ENCODE peak calls at places on chromosomes 16 and 17, in eight cellular contexts. P is GM23338, Y is vagina, F is stomach, O is HCT116, V is breast epithelium, L is esophagus muscularis mucosa, Z is transverse colon. A is an unnamed sample.

GRCh38 chr17:68863091-68863652 is 92.0 kb downstream of the ABCA8 start:
- DNase-seq in V (no peak), Z (no peak), L (no peak), Y (no peak), P (no peak), F (no peak), O (no peak), A (no peak)

GRCh38 chr17:55416470-55417052 is 5.1 kb downstream of the MMD start:
- DNase-seq in P (no peak), Z (no peak), L (no peak), Y (no peak), O (no peak), V (no peak), F (no peak), A (no peak)

GRCh38 chr17:20944014-20944905 is 98.6 kb downstream of the USP22 start:
- DNase-seq in Z (peak; percentile 68), O (peak; percentile 36), F (peak; percentile 86), V (peak; percentile 57), P (peak; percentile 87), L (no peak), Y (no peak), A (no peak)

GRCh38 chr16:56824335-56824734 is 40.7 kb upstream of the SLC12A3 start:
- DNase-seq in O (no peak), L (no peak), F (peak; percentile 29), Y (no peak), V (no peak), P (peak; percentile 23), Z (peak; percentile 69), A (no peak)

GRCh38 chr17:81348097-81349055 is 46.9 kb upstream of the BAHCC1 start:
- DNase-seq in P (no peak), F (peak; percentile 84), L (no peak), V (no peak), Y (no peak), Z (peak; percentile 73), O (no peak), A (no peak)

GRCh38 chr17:10107320-10108165 is 90.9 kb downstream of the GAS7 start:
- DNase-seq in Y (no peak), F (no peak), L (no peak), V (no peak), O (no peak), Z (no peak), P (no peak), A (no peak)

GRCh38 chr17:40309938-40310510 is 1.0 kb downstream of the RARA start:
- DNase-seq in F (no peak), V (peak; percentile 2), L (no peak), P (no peak), O (no peak), Y (no peak), Z (no peak), A (no peak)

GRCh38 chr17:27354491-27355081 is 60.7 kb downstream of the WSB1 start:
- DNase-seq in F (no peak), P (no peak), Z (no peak), Y (no peak), V (no peak), O (no peak), L (no peak), A (no peak)

GRCh38 chr17:55820675-55821074 is 69.8 kb downstream of the PCTP start:
- DNase-seq in O (no peak), Z (no peak), V (no peak), Y (no peak), P (no peak), L (no peak), F (no peak), A (no peak)

GRCh38 chr16:56936491-56936890 is 4.5 kb downstream of the HERPUD1 start:
- DNase-seq in P (no peak), L (no peak), V (no peak), Y (no peak), O (no peak), Z (no peak), F (no peak), A (no peak)

DNA sequence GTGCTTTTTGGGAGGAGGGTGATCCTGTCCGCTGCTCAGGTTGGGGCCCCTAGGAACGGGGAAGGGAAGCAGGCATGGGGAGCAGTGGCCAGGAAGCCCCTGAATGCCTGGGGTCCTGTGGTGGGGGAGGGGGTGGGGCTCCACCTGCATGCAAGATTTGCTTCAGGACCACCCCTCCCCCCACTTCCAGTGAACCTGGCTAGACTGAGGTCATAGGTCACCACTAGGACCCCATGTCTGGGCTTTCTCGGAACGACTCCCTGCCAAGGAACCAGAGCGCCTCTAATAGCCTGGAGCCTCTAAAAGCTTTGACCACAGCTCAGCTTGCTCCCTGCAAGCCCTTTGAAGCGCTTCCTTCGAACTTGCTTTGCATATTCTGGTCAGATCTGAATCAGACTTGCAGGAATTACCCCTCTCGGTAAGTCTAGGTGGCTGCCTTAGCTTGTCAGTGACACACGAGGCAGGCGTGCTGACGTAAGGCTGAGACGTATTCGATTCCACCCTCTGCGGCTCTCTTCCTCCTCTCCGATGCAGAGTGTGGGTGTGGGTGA is 3.6 kb downstream of the SOCS3 start:
- DNase-seq in V (no peak), L (no peak), Z (peak; percentile 81), P (peak; percentile 94), F (peak; percentile 54), O (no peak), Y (no peak), A (peak; percentile 84)
- TF ChIP-seq POLR2AphosphoS5 in V (no peak), L (peak; percentile 77), Z (peak; percentile 75), P (peak; percentile 56), F (peak; percentile 93), O (peak; percentile 52), Y (peak; percentile 60), A (no peak)

GRCh38 chr17:28749516-28750177 is 5.8 kb downstream of the TRAF4 start:
- DNase-seq in V (no peak), Y (no peak), P (peak; percentile 35), O (no peak), Z (no peak), L (no peak), F (no peak), A (no peak)

GRCh38 chr17:28747801-28748750 is 4.3 kb downstream of the TRAF4 start:
- DNase-seq in Y (no peak), P (no peak), O (no peak), L (no peak), V (no peak), Z (no peak), F (no peak), A (no peak)

GRCh38 chr17:28748852-28749515 is 5.2 kb downstream of the TRAF4 start:
- DNase-seq in F (no peak), V (no peak), L (no peak), O (no peak), Z (no peak), Y (no peak), P (no peak), A (no peak)

GRCh38 chr17:28751600-28752366 is 8.0 kb downstream of the TRAF4 start:
- DNase-seq in L (no peak), P (no peak), Y (no peak), Z (no peak), O (no peak), F (no peak), V (no peak), A (no peak)

DNA sequence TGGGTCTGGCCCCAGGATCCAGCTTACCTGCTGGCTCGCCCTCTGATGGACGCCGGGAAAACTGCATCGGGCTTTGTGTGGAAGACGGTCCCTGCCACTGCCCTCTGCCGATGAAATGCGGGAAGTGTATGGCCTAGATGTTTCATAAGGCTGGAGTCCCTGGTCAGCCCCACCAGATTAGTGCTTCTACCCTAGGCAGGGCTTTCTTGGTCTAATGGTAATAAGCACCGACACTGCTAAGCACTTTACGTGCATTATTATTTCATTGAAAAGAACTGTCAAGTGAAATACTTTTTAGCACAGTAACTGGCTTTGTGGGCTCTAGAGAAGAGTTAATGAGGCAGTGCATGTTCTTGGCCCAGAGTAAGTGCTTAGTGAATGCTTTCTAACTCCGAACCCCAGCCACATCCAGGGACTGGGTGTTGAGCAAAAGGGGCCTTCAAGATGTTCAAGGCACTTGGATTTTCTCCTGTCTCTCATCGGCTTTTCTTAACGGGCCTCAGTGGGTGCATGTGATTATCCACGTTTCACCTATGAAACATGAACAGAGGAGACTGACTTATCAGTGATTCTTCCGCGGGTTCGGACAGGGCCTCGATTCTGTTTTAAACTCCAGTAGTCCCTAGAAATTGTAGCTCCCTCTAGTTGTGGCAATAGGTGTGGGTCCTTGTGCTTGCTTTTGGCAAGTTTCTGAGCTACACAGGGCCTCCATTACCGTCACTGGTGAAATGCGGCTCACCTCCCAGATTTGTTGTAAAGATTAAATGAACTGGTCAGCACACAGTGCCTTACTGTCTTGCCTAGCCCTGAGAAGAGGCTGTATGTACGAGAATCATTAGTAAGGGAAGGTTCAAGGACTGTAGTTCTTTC is 6.6 kb downstream of the TRAF4 start:
- DNase-seq in Z (peak; percentile 97), L (peak; percentile 98), F (peak; percentile 97), Y (no peak), V (peak; percentile 92), O (peak; percentile 85), P (peak; percentile 98), A (peak; percentile 62)
- TF ChIP-seq POLR2AphosphoS5 in Z (peak; percentile 65), L (peak; percentile 67), F (peak; percentile 95), Y (peak; percentile 40), V (peak; percentile 89), O (peak; percentile 72), P (peak; percentile 62), A (peak; percentile 67)

GRCh38 chr16:89241187-89242003 is 23.9 kb downstream of the ZNF778 start:
- DNase-seq in Y (no peak), L (no peak), O (peak; percentile 79), F (peak; percentile 65), P (peak; percentile 84), V (peak; percentile 66), Z (peak; percentile 74), A (peak; percentile 83)
- TF ChIP-seq POLR2AphosphoS5 in Y (peak; percentile 94), L (peak; percentile 94), O (peak; percentile 98), F (peak; percentile 67), P (peak; percentile 85), V (peak; percentile 89), Z (peak; percentile 85), A (peak; percentile 95)

DNA sequence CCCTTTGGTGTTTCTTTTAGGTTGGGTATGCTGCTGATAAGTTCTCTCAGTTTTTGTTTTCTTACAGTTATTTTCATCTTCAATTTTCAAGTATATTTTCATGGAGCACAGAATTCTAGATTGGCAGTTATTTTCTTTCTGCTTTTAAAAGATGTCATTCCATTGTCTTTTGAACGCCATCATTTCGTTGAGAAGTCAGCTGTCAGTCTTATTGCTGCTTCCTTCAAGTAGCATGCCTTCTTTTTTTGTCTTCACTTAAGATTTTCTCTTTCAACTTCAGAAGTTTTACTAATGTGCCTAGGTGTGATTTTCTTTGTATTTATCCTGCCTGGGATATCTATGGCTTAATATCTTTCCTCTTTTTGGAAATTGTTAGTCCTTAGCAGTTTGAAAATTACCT is 262.2 kb upstream of the PMFBP1 start:
- DNase-seq in Z (no peak), F (no peak), V (no peak), P (peak; percentile 24), O (peak; percentile 43), Y (no peak), L (no peak), A (no peak)
- TF ChIP-seq POLR2AphosphoS5 in Z (no peak), F (no peak), V (no peak), P (no peak), O (no peak), Y (no peak), L (no peak), A (no peak)

GRCh38 chr16:73510852-73511251 is 462.9 kb upstream of the ZFHX3 start:
- DNase-seq in V (peak; percentile 30), P (no peak), O (no peak), Y (no peak), L (no peak), F (no peak), Z (no peak), A (no peak)
- TF ChIP-seq POLR2AphosphoS5 in V (no peak), P (no peak), O (no peak), Y (no peak), L (no peak), F (no peak), Z (no peak), A (no peak)

GRCh38 chr17:42133461-42134041 is 10.9 kb downstream of the HSPB9 start:
- DNase-seq in O (no peak), P (no peak), Y (no peak), L (no peak), F (no peak), Z (peak; percentile 64), V (no peak), A (peak; percentile 59)
- TF ChIP-seq POLR2AphosphoS5 in O (no peak), P (no peak), Y (no peak), L (no peak), F (no peak), Z (no peak), V (no peak), A (peak; percentile 20)

A was measured in GM12892.